ENCODE peak calls at places on chromosomes 16 and 17, in four cellular contexts. O is H1, B is IMR-90, R is H9. X is an unnamed sample.

GRCh38 chr17:52157603-52158449 is 688 bp downstream of the CA10 start:
- DNase-seq in O (no peak), B (no peak), R (peak), X (peak)

GRCh38 chr17:58968662-58969061 is 138.0 kb downstream of the TRIM37 start:
- DNase-seq in R (no peak), B (peak), O (no peak), X (no peak)

GRCh38 chr16:68954871-68955635 is 111.7 kb downstream of the TANGO6 start:
- DNase-seq in R (no peak), O (no peak), B (no peak), X (no peak)

GRCh38 chr17:65403129-65403528 is 158.3 kb downstream of the AXIN2 start:
- DNase-seq in O (no peak), R (no peak), B (no peak), X (no peak)

GRCh38 chr16:26765087-26765486 is 301.6 kb upstream of the C16orf82 start:
- DNase-seq in R (peak), O (no peak), B (no peak), X (peak)

GRCh38 chr17:19346351-19347255 is 15.9 kb downstream of the B9D1 start:
- DNase-seq in O (no peak), R (peak), B (peak), X (no peak)

GRCh38 chr16:63613701-63614100 is 1508.2 kb downstream of the CDH11 start:
- DNase-seq in B (peak), O (no peak), R (no peak), X (no peak)

GRCh38 chr17:74868908-74869255 is 3.9 kb downstream of the FDXR start:
- DNase-seq in B (no peak), O (no peak), R (no peak), X (no peak)

GRCh38 chr16:67105251-67105650 is 4.5 kb upstream of the PHAF1 start:
- DNase-seq in O (no peak), R (no peak), B (no peak), X (no peak)

GRCh38 chr17:29588561-29589411 is 662 bp downstream of the GIT1 start:
- DNase-seq in O (no peak), B (peak), R (no peak), X (peak)

GRCh38 chr17:18185832-18186231 is 2.2 kb downstream of the ALKBH5 start:
- DNase-seq in O (no peak), R (no peak), B (peak), X (no peak)

GRCh38 chr17:8018436-8018835 is 16.0 kb downstream of the GUCY2D start:
- DNase-seq in B (no peak), O (no peak), R (no peak), X (no peak)

GRCh38 chr16:53456625-53457024 is 22.4 kb downstream of the RBL2 start:
- DNase-seq in B (no peak), O (no peak), R (no peak), X (peak)

GRCh38 chr16:2152695-2153506 is 2.7 kb upstream of the TRAF7 start:
- DNase-seq in O (no peak), R (no peak), B (no peak), X (peak)

GRCh38 chr17:10316986-10317834 is 55.6 kb downstream of the MYH13 start:
- DNase-seq in O (no peak), R (peak), B (peak), X (peak)

GRCh38 chr17:60087882-60088669 is 9.4 kb upstream of the HEATR6 start:
- DNase-seq in R (peak), O (no peak), B (no peak), X (peak)

GRCh38 chr17:72422505-72423285 is 301.9 kb downstream of the SOX9 start:
- DNase-seq in O (no peak), R (no peak), B (peak), X (peak)

GRCh38 chr17:42135664-42136653 is 13.4 kb downstream of the HSPB9 start:
- DNase-seq in R (peak), B (peak), O (no peak), X (peak)

GRCh38 chr17:18261146-18261515 is 669 bp downstream of the MIEF2 start:
- DNase-seq in R (peak), B (peak), O (no peak), X (peak)

GRCh38 chr17:71085238-71086033 is 916.1 kb downstream of the KCNJ2 start:
- DNase-seq in B (no peak), R (peak), O (no peak), X (peak)

DNA sequence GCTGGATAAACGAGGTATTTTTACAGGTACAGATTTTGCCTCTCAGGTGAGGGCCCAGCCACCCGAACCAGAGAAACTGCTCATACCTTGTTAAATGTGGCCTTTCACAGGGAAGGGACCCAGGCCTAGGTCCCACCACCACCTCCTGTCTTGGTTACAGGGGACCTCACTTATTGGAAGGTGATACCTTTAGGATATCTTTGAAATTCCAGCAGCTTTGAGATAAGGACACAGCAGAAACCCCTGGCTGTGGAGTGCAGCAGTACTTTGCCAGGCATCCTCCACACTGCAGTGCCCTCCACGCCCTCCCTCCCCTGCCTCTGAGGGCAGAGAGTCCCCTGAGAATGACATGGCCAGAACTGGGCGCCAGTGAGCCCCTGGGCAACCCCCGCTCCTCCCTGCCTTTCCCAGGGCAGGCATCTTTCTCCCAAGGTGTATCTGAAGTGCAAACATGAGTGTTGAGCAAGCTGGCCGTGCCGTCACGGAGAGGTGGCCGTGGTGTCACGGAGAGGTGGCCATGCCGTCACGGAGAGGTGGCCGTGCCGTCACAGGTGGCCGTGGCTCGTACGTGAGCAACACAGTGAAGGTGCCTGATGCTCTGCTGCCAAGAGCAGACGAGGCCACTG is 134.7 kb upstream of the CHMP6 start:
- DNase-seq in O (no peak), R (no peak), B (peak), X (peak)
- H4K8ac ChIP-seq in O (no peak), R (no peak), B (peak), X (no peak)

GRCh38 chr17:44095647-44096496 is 25.3 kb downstream of the G6PC3 start:
- DNase-seq in O (peak), B (peak), R (peak), X (peak)

GRCh38 chr17:44093231-44093900 is 22.8 kb downstream of the G6PC3 start:
- DNase-seq in B (no peak), R (no peak), O (no peak), X (no peak)

GRCh38 chr17:44095388-44095646 is 24.8 kb downstream of the G6PC3 start:
- DNase-seq in R (no peak), B (no peak), O (no peak), X (no peak)

GRCh38 chr17:44094701-44095387 is 24.3 kb downstream of the G6PC3 start:
- DNase-seq in B (no peak), O (no peak), R (no peak), X (no peak)

GRCh38 chr17:44097110-44097810 is 26.2 kb downstream of the HDAC5 start:
- DNase-seq in O (no peak), B (peak), R (no peak), X (no peak)
- H3K56ac ChIP-seq in O (no peak), B (no peak), R (no peak), X (peak)

GRCh38 chr16:31479752-31480151 is 3.2 kb upstream of the SLC5A2 start:
- DNase-seq in O (no peak), B (no peak), R (no peak), X (no peak)
- H4K8ac ChIP-seq in O (no peak), B (no peak), R (no peak), X (no peak)

DNA sequence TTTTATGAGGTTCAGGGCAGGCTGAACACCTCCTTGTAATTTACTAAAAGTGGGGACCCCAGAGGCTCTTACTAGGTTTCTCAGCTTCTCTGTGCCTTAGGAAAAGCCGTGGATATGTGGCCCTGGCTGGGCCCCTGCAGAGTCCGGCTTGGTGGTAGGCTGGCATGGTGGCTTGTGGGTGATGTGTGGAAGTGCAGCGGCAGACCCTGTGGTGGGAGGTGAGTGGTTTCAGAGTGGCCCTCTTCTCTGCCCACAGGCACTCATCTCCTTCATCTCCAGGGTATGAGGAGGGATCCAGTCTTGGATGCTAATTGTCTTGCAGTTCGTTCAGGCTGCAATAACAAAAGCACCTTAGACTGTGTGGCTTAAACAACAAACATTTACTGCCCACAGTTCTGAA is 58.9 kb downstream of the ASIC2 start:
- DNase-seq in R (no peak), O (no peak), B (no peak), X (no peak)
- H3K56ac ChIP-seq in R (no peak), O (no peak), B (no peak), X (no peak)

DNA sequence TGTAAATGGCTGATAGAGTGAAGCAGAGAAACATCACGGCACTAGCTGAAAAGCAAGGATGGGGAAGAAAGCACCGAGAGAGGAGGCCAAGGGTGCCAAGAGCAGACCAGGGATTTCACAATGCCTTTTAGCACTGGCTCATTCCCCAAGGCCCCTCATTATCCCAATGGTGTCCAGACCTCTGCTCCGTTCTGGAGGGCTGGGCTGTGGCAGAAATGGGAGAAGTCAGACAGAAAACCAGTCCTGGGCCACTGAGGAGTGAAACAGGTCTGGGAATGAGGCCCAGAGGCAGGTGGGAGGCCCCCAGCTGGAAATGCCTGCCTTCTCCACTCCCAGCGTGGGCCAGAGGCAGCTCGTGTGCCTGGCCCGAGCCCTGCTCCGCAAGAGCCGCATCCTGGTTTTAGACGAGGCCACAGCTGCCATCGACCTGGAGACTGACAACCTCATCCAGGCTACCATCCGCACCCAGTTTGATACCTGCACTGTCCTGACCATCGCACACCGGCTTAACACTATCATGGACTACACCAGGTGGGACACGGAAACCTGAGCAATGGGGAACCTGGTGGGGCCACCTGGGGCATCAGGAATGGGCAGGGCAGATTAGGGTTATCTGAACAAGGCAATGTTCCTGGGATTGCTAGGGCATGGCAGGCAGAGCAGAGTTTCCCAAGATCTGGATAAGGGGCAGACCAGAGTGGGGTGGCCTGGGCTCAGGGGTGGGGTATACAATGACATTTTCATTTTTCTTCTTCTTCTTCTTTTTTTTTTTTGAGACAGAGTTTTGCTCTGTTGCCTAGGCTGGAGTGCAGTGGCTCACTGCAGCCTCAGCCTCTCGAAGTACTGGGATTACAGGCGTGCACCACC is 20.3 kb downstream of the ANKRD40 start:
- DNase-seq in B (no peak), R (peak), O (no peak), X (peak)
- H4K8ac ChIP-seq in B (no peak), R (no peak), O (no peak), X (no peak)